ENCODE peak calls at places on chromosomes 11 and 22, in five cellular contexts. M is upper lobe of right lung; P is stimulated activated CD8-positive, alpha-beta memory T cell treated with anti-CD3 and anti-CD28 coated beads, Interleukin-12 subunit alpha, Interleukin-12 subunit beta, amount 100 ng/mL, for 4 hours; K is Right ventricle myocardium superior; Z is RWPE1. J is an unnamed sample.

GRCh38 chr11:30914143-30914762 is 328.1 kb upstream of the MPPED2 start:
- DNase-seq in M (peak; percentile 67), P (no peak), K (peak; percentile 79), Z (peak; percentile 25), J (no peak)

GRCh38 chr11:27795955-27796861 is 96.0 kb upstream of the BDNF start:
- DNase-seq in M (no peak), P (no peak), K (peak; percentile 39), Z (no peak), J (no peak)

GRCh38 chr11:27615833-27616232 is 84.4 kb downstream of the BDNF start:
- DNase-seq in M (no peak), P (no peak), K (no peak), Z (no peak), J (no peak)

GRCh38 chr11:67345949-67346819 is 7.2 kb downstream of the POLD4 start:
- DNase-seq in M (no peak), P (no peak), K (no peak), Z (peak; percentile 81), J (no peak)

GRCh38 chr11:120746836-120747609 is 235.5 kb downstream of the GRIK4 start:
- DNase-seq in M (no peak), P (no peak), K (no peak), Z (peak; percentile 91), J (no peak)

GRCh38 chr11:115927823-115928329 is 423.7 kb upstream of the CADM1 start:
- DNase-seq in M (no peak), P (no peak), K (no peak), Z (no peak), J (no peak)

GRCh38 chr11:55106391-55106790 is 155.6 kb upstream of the TRIM48 start:
- DNase-seq in M (no peak), P (no peak), K (no peak), Z (no peak), J (no peak)

GRCh38 chr11:117915219-117915618 is 14.0 kb downstream of the TMPRSS13 start:
- DNase-seq in M (no peak), P (no peak), K (no peak), Z (no peak), J (no peak)

GRCh38 chr22:42269407-42270177 is 861 bp downstream of the TCF20 start:
- DNase-seq in M (peak; percentile 88), P (peak; percentile 50), K (peak; percentile 64), Z (peak; percentile 69), J (no peak)

GRCh38 chr11:128587415-128587814 is at the start of gene ETS1:
- DNase-seq in M (no peak), P (no peak), K (no peak), Z (peak; percentile 13), J (no peak)

GRCh38 chr22:34608716-34609115 is 457.2 kb upstream of the ISX start:
- DNase-seq in M (no peak), P (no peak), K (no peak), Z (no peak), J (no peak)

GRCh38 chr11:92671081-92671480 is 298.4 kb upstream of the MTNR1B start:
- DNase-seq in M (no peak), P (no peak), K (no peak), Z (no peak), J (no peak)

GRCh38 chr22:44378380-44378779 is 65.6 kb upstream of the SHISAL1 start:
- DNase-seq in M (no peak), P (no peak), K (no peak), Z (no peak), J (no peak)

GRCh38 chr11:80443177-80443576 is 1002.3 kb upstream of the TENM4 start:
- DNase-seq in M (no peak), P (no peak), K (no peak), Z (no peak), J (no peak)

GRCh38 chr11:114160884-114161283 is 101.4 kb downstream of the ZBTB16 start:
- DNase-seq in M (no peak), P (no peak), K (no peak), Z (no peak), J (no peak)

GRCh38 chr11:9733212-9733611 is 69.3 kb downstream of the SWAP70 start:
- DNase-seq in M (no peak), P (no peak), K (no peak), Z (no peak), J (no peak)

GRCh38 chr11:61683961-61684869 is 4.0 kb downstream of the DAGLA start:
- DNase-seq in M (no peak), P (no peak), K (no peak), Z (no peak), J (no peak)

GRCh38 chr11:92226331-92227232 is 2.0 kb downstream of the FAT3 start:
- DNase-seq in M (no peak), P (no peak), K (no peak), Z (no peak), J (peak; percentile 33)

GRCh38 chr22:30261134-30261533 is 5.5 kb downstream of the OSM start:
- DNase-seq in M (no peak), P (no peak), K (no peak), Z (no peak), J (no peak)

GRCh38 chr11:7300281-7300680 is 48.6 kb downstream of the SYT9 start:
- DNase-seq in M (no peak), P (no peak), K (no peak), Z (no peak), J (no peak)

GRCh38 chr11:27440090-27440489 is 32.5 kb downstream of the LGR4 start:
- DNase-seq in M (no peak), P (no peak), K (no peak), Z (no peak), J (no peak)

GRCh38 chr11:13339196-13340153 is 61.9 kb downstream of the BMAL1 start:
- DNase-seq in M (no peak), P (no peak), K (no peak), Z (peak; percentile 82), J (no peak)

GRCh38 chr11:115425816-115426215 is 78.4 kb downstream of the CADM1 start:
- DNase-seq in M (no peak), P (no peak), K (no peak), Z (no peak), J (no peak)

GRCh38 chr11:62501432-62501891 is 45.1 kb downstream of the AHNAK start:
- DNase-seq in M (no peak), P (no peak), K (peak; percentile 84), Z (no peak), J (peak; percentile 93)

GRCh38 chr11:1092919-1093318 is 18.2 kb downstream of the MUC2 start:
- DNase-seq in M (no peak), P (no peak), K (no peak), Z (no peak), J (no peak)

GRCh38 chr11:128235446-128235845 is 351.9 kb downstream of the ETS1 start:
- DNase-seq in M (no peak), P (no peak), K (no peak), Z (no peak), J (no peak)

GRCh38 chr11:420911-421321 is 6.1 kb upstream of the SIGIRR start:
- DNase-seq in M (no peak), P (no peak), K (no peak), Z (no peak), J (no peak)

GRCh38 chr11:58506935-58507334 is 970 bp downstream of the OR5B21 start:
- DNase-seq in M (no peak), P (no peak), K (no peak), Z (no peak), J (no peak)

GRCh38 chr22:32991353-32992115 is 66.6 kb downstream of the SYN3 start:
- DNase-seq in M (peak; percentile 76), P (no peak), K (peak; percentile 81), Z (peak; percentile 73), J (no peak)

GRCh38 chr22:50530280-50530856 is 556 bp upstream of the TYMP start:
- DNase-seq in M (peak; percentile 96), P (no peak), K (peak; percentile 93), Z (no peak), J (no peak)

GRCh38 chr11:11454671-11455223 is 101.7 kb upstream of the CSNK2A3 start:
- DNase-seq in M (no peak), P (no peak), K (no peak), Z (no peak), J (no peak)

GRCh38 chr22:46775789-46776485 is 13.5 kb downstream of the TBC1D22A start:
- DNase-seq in M (no peak), P (no peak), K (no peak), Z (no peak), J (no peak)

GRCh38 chr11:72609451-72609850 is 64.8 kb downstream of the PDE2A start:
- DNase-seq in M (no peak), P (no peak), K (no peak), Z (no peak), J (no peak)

GRCh38 chr22:47161631-47162030 is 399.2 kb downstream of the TBC1D22A start:
- DNase-seq in M (peak; percentile 57), P (no peak), K (peak; percentile 26), Z (no peak), J (no peak)

GRCh38 chr11:74418509-74418895 is 20.3 kb upstream of the PGM2L1 start:
- DNase-seq in M (no peak), P (no peak), K (no peak), Z (peak; percentile 84), J (no peak)

GRCh38 chr11:35681181-35681767 is 18.7 kb downstream of the TRIM44 start:
- DNase-seq in M (no peak), P (no peak), K (no peak), Z (no peak), J (peak; percentile 45)